ENCODE peak calls at places on chromosomes 1 and 21, in ten cellular contexts. V is HTR-8/SVneo; X is T-helper 22 cell; L is SW480; P is stimulated activated CD8-positive, alpha-beta memory T cell treated with anti-CD3 and anti-CD28 coated beads, Interleukin-2, amount 100 ng/mL, for 1 hour; Q is G401; A is stimulated activated CD4-positive, alpha-beta T cell treated with anti-CD3 and anti-CD28 coated beads, Interleukin-1b, Interleukin-23, amount 100 ng/mL, for 1 hour; J is putamen; G is GM12891; S is thoracic aorta. K is an unnamed sample.
A peak's percentile ranks its signal among the peaks of the same experiment; 100 is the strongest.

GRCh38 chr1:6802454-6802853 is 17.2 kb downstream of the CAMTA1 start:
- DNase-seq in V (no peak), X (no peak), L (no peak), P (no peak), Q (no peak), A (no peak), J (no peak), G (no peak), S (no peak), K (no peak)

GRCh38 chr1:156130578-156130942 is 16.0 kb downstream of the LMNA start:
- DNase-seq in V (no peak), X (no peak), L (no peak), P (no peak), Q (no peak), A (no peak), J (no peak), G (no peak), S (no peak), K (no peak)

GRCh38 chr1:33178836-33179439 is 2.9 kb downstream of the TRIM62 start:
- DNase-seq in V (no peak), X (no peak), L (no peak), P (no peak), Q (no peak), A (no peak), J (no peak), G (no peak), S (no peak), K (no peak)

GRCh38 chr1:175848329-175848728 is 104.9 kb upstream of the TNR start:
- DNase-seq in V (no peak), X (no peak), L (no peak), P (no peak), Q (peak; percentile 9), A (no peak), J (peak; percentile 46), G (no peak), S (no peak), K (no peak)

GRCh38 chr1:33244809-33245186 is 11.5 kb upstream of the ZNF362 start:
- DNase-seq in V (no peak), X (no peak), L (no peak), P (no peak), Q (no peak), A (no peak), J (no peak), G (no peak), S (no peak), K (no peak)

GRCh38 chr1:154860154-154860870 is 9.8 kb downstream of the KCNN3 start:
- DNase-seq in V (no peak), X (no peak), L (peak; percentile 38), P (no peak), Q (no peak), A (no peak), J (no peak), G (peak; percentile 46), S (no peak), K (no peak)

GRCh38 chr1:169487561-169487960 is 1.8 kb upstream of the SLC19A2 start:
- DNase-seq in V (no peak), X (no peak), L (no peak), P (no peak), Q (no peak), A (no peak), J (no peak), G (no peak), S (no peak), K (no peak)

GRCh38 chr1:220370041-220370700 is 97.9 kb upstream of the RAB3GAP2 start:
- DNase-seq in V (peak; percentile 70), X (no peak), L (peak; percentile 76), P (no peak), Q (no peak), A (no peak), J (no peak), G (no peak), S (no peak), K (no peak)

GRCh38 chr1:9680828-9681227 is 29.3 kb downstream of the PIK3CD start:
- DNase-seq in V (no peak), X (no peak), L (no peak), P (no peak), Q (no peak), A (no peak), J (no peak), G (no peak), S (no peak), K (no peak)

GRCh38 chr1:162235261-162235780 is 141.3 kb downstream of the SPATA46 start:
- DNase-seq in V (no peak), X (no peak), L (no peak), P (no peak), Q (no peak), A (no peak), J (no peak), G (no peak), S (no peak), K (no peak)

GRCh38 chr1:151371744-151372410 is 628 bp downstream of the SELENBP1 start:
- DNase-seq in V (no peak), X (no peak), L (no peak), P (no peak), Q (peak; percentile 13), A (no peak), J (peak; percentile 70), G (no peak), S (no peak), K (no peak)

GRCh38 chr21:34889287-34889536 is 159.9 kb downstream of the RUNX1 start:
- DNase-seq in V (peak; percentile 22), X (peak; percentile 52), L (peak; percentile 73), P (peak; percentile 33), Q (no peak), A (no peak), J (no peak), G (no peak), S (no peak), K (no peak)

GRCh38 chr1:203628997-203629508 is 2.4 kb downstream of the ATP2B4 start:
- DNase-seq in V (no peak), X (no peak), L (no peak), P (no peak), Q (peak; percentile 44), A (no peak), J (no peak), G (no peak), S (no peak), K (no peak)

GRCh38 chr1:224061436-224061835 is 52.5 kb upstream of the FBXO28 start:
- DNase-seq in V (no peak), X (no peak), L (no peak), P (no peak), Q (no peak), A (no peak), J (no peak), G (no peak), S (no peak), K (no peak)

K was measured in cerebellar nuclear complex.